ENCODE peak calls at places on chromosome 6, in four cellular contexts. One of them, this sample, is unnamed. For H3K79me2, the result is how much of the 10 kb centered on the place peaks cover.

GRCh38 chr6:117733341-117733740 is 58.1 kb downstream of the NUS1 start:
- DNase-seq in mammary epithelial cell: no peak
- DNase-seq in astrocyte: no peak
- DNase-seq in PC-9: no peak
- DNase-seq in this sample: peak

GRCh38 chr6:31734703-31735500 is 1.4 kb downstream of the CLIC1 start:
- DNase-seq in astrocyte: peak
- DNase-seq in mammary epithelial cell: peak
- DNase-seq in PC-9: peak
- DNase-seq in this sample: peak

GRCh38 chr6:73734843-73735453 is 38.9 kb downstream of the CD109 start:
- DNase-seq in mammary epithelial cell: no peak
- DNase-seq in PC-9: no peak
- DNase-seq in astrocyte: no peak
- DNase-seq in this sample: no peak

GRCh38 chr6:48990746-48991145 is 472.3 kb downstream of the MMUT start:
- DNase-seq in astrocyte: no peak
- DNase-seq in PC-9: no peak
- DNase-seq in mammary epithelial cell: no peak
- DNase-seq in this sample: no peak

GRCh38 chr6:47404436-47404835 is 73.2 kb upstream of the CD2AP start:
- DNase-seq in PC-9: no peak
- DNase-seq in astrocyte: no peak
- DNase-seq in mammary epithelial cell: no peak
- DNase-seq in this sample: no peak

GRCh38 chr6:70371454-70372105 is 41.7 kb upstream of the FAM135A start:
- DNase-seq in mammary epithelial cell: peak
- DNase-seq in astrocyte: peak
- DNase-seq in PC-9: no peak
- DNase-seq in this sample: peak

GRCh38 chr6:41462033-41462432 is 84.1 kb upstream of the FOXP4 start:
- DNase-seq in mammary epithelial cell: no peak
- DNase-seq in PC-9: no peak
- DNase-seq in astrocyte: no peak
- DNase-seq in this sample: no peak

GRCh38 chr6:144321839-144322591 is 36.9 kb downstream of the UTRN start:
- DNase-seq in PC-9: no peak
- DNase-seq in astrocyte: peak
- DNase-seq in mammary epithelial cell: no peak
- DNase-seq in this sample: peak

GRCh38 chr6:64683682-64684081 is 1023.3 kb downstream of the EYS start:
- DNase-seq in PC-9: peak
- DNase-seq in mammary epithelial cell: peak
- DNase-seq in astrocyte: peak
- DNase-seq in this sample: no peak

GRCh38 chr6:29680904-29681303 is at the start of gene ZFP57:
- DNase-seq in mammary epithelial cell: no peak
- DNase-seq in astrocyte: no peak
- DNase-seq in PC-9: no peak
- DNase-seq in this sample: no peak

DNA sequence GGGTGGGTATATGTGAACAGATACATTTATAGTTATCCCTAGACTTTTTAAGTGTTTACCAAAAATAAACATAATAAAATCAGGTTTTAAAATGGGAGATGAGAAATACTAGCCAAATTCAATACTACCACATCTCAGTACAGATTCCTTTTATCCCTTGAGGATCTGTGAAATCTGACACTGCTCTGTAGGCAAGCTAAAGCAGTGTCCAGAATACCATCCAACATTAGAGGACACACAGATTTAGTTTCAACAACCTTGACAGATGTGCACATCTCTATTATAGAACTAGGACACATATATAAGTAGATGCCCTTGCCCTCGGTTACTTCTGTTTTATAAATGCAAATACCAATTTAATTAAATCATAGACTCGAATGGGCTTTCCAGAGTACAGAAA is 156.1 kb upstream of the EPHA7 start:
- DNase-seq in astrocyte: no peak
- DNase-seq in mammary epithelial cell: no peak
- DNase-seq in PC-9: no peak
- DNase-seq in this sample: no peak
- H3K79me2 ChIP-seq in astrocyte: under half
- H3K79me2 ChIP-seq in mammary epithelial cell: under half
- H3K79me2 ChIP-seq in PC-9: under half
- H3K79me2 ChIP-seq in this sample: under half

DNA sequence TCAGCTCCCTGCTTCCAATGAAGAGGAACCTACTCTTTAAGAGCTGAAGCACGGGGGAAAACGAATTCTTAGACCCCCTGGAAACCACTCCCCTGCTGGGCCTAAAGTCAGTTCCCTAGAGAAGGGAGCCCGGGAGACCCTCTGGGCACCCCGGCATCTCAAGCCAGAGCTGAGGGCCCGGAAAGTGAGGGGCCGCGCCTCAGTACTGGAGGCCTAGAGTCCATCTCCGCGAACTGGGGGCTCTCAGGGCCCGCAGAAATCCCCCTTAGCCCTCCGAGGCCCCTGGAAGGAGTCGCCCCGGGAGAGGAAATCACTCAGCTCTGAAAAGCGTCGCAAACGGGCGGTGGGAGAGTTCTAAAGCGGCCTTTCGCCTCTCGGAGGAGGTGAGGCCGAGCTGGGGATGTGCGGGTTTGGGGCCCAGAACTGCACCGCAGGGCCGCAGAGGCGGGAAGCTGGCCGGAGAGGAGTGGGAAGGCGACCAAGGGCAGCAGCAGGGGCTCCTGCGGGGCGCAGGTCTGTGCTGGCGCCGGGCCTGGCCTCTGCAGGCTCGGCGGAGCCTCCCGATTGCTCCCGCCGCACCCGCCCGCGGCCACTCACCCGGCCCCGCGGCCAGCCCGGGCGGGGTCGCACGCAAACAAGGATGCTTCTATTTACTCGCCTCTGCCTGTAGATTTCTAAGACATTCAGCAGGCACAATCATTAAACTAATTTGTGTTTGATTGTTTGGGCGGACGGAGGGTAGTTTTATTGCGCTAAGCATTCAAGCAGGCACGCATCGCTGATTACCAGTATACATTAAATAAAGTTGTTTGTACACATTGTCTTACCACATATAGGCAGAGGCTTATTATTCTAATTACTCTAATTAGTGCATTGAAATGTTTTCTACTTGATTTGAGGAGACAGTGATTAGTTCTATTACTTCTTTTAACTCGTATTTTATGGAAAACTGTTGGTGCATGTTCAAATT is 9.2 kb downstream of the POU3F2 start:
- DNase-seq in mammary epithelial cell: no peak
- DNase-seq in PC-9: no peak
- DNase-seq in astrocyte: peak
- DNase-seq in this sample: no peak
- TF ChIP-seq EZH2 in mammary epithelial cell: peak
- TF ChIP-seq EZH2 in PC-9: no peak
- TF ChIP-seq EZH2 in astrocyte: peak
- TF ChIP-seq EZH2 in this sample: no peak

GRCh38 chr6:27765028-27765427 is 147.2 kb downstream of the OR2B2 start:
- DNase-seq in astrocyte: no peak
- DNase-seq in mammary epithelial cell: no peak
- DNase-seq in PC-9: no peak
- DNase-seq in this sample: no peak
- H3K79me2 ChIP-seq in astrocyte: under half
- H3K79me2 ChIP-seq in mammary epithelial cell: under half
- H3K79me2 ChIP-seq in PC-9: under half
- H3K79me2 ChIP-seq in this sample: under half

DNA sequence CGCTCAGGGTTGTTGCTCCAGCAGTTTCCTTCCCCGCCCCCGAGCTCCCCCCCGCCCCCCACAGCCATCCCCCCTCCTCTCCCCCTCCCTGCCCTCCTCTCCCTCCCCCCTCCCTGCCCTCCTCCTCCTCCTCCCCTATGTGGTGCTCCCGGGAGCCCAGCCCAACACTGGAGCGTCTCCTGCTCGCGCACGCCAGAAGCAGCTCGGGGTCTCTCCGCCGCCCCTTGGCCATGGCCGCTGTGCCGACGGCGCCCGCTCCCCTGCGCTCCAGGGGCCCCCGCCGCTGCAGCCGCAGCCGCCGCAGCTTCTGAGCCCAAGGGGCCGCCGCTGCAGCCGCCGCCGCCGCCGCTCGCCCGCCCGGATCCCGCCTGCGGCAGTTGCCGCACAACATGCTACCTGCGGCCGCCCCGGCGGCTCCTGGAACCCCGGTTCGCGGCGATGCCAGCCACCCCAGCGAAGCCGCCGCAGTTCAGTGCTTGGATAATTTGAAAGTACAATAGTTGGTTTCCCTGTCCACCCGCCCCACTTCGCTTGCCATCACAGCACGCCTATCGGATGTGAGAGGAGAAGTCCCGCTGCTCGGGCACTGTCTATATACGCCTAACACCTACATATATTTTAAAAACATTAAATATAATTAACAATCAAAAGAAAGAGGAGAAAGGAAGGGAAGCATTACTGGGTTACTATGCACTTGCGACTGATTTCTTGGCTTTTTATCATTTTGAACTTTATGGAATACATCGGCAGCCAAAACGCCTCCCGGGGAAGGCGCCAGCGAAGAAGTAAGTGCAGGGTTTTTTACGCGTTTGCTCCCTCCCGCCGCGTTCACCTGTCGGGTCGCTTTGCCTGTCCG is at the start of gene RSPO3:
- DNase-seq in astrocyte: no peak
- DNase-seq in mammary epithelial cell: peak
- DNase-seq in PC-9: peak
- DNase-seq in this sample: peak
- TF ChIP-seq EZH2 in astrocyte: no peak
- TF ChIP-seq EZH2 in mammary epithelial cell: peak
- TF ChIP-seq EZH2 in PC-9: no peak
- TF ChIP-seq EZH2 in this sample: peak

DNA sequence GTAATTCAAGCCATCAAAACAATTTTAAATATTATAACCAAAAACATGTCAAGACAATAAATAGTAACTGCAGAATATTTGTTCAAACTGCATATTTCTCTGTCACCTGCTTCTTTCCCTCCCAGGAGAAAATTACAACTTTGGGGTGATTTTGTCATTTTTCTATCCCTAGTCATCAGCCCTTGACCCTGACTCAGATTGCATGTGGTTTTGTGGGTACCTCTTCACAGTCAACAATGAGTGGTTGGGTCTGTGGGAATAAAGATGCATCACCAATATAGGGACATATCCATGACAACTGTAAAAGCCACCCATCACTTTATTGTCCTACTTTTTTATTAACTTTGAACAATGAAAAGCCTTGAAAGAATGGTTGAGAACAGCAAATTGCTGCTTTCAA is 7.3 kb downstream of the COL10A1 start:
- DNase-seq in mammary epithelial cell: peak
- DNase-seq in PC-9: no peak
- DNase-seq in astrocyte: peak
- DNase-seq in this sample: peak
- H3K79me2 ChIP-seq in mammary epithelial cell: under half
- H3K79me2 ChIP-seq in PC-9: under half
- H3K79me2 ChIP-seq in astrocyte: under half
- H3K79me2 ChIP-seq in this sample: under half

GRCh38 chr6:50847890-50848594 is 29.4 kb downstream of the TFAP2B start:
- DNase-seq in mammary epithelial cell: no peak
- DNase-seq in astrocyte: no peak
- DNase-seq in PC-9: no peak
- DNase-seq in this sample: no peak

GRCh38 chr6:50846860-50847171 is 28.1 kb downstream of the TFAP2B start:
- DNase-seq in astrocyte: no peak
- DNase-seq in mammary epithelial cell: no peak
- DNase-seq in PC-9: no peak
- DNase-seq in this sample: no peak

GRCh38 chr6:50843842-50844241 is 25.2 kb downstream of the TFAP2B start:
- DNase-seq in astrocyte: no peak
- DNase-seq in mammary epithelial cell: no peak
- DNase-seq in PC-9: no peak
- DNase-seq in this sample: no peak

GRCh38 chr6:50845499-50846108 is 26.9 kb downstream of the TFAP2B start:
- DNase-seq in astrocyte: no peak
- DNase-seq in PC-9: no peak
- DNase-seq in mammary epithelial cell: no peak
- DNase-seq in this sample: no peak

DNA sequence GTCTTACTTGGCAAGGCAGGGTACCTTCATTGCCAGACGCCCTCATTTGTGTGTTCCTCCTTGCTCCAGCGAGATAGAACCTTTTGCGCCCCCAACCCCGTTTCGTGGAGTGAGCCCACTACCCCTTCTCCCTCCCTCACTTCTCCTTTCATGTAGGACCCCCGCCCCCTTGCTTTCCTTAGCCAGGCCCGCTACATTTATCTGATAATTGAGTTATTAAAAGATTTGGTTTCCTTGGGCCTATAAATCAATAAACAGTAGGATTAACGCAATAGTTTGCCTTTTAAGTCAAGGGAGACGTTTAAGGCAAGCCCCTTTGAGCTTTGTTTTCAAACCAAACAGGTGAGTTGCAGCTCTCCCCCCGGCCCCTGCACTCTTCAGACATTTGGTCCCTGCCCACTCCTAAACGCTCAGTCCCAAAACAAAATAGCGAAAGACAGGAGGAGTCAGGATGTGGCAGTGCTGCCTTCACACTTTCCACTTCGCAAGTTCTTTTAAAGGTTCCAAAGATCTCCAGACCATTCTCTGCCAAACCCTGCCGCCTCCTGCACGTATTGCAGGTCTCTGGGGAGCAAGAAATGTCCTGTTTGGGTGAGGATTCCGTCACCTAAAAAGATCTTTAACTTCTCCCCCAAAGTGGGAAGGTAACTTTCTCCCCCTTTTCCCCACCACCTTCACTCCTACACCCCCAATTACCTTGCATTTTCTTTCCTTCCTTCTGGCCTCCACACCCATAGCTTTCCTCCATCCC is 27.6 kb downstream of the TFAP2B start:
- DNase-seq in mammary epithelial cell: no peak
- DNase-seq in astrocyte: no peak
- DNase-seq in PC-9: no peak
- DNase-seq in this sample: no peak
- TF ChIP-seq EZH2 in mammary epithelial cell: no peak
- TF ChIP-seq EZH2 in astrocyte: no peak
- TF ChIP-seq EZH2 in PC-9: no peak
- TF ChIP-seq EZH2 in this sample: no peak

GRCh38 chr6:15290067-15290641 is 44.3 kb downstream of the JARID2 start:
- DNase-seq in mammary epithelial cell: no peak
- DNase-seq in PC-9: no peak
- DNase-seq in astrocyte: no peak
- DNase-seq in this sample: no peak

GRCh38 chr6:15292721-15293302 is 46.9 kb downstream of the JARID2 start:
- DNase-seq in astrocyte: no peak
- DNase-seq in mammary epithelial cell: no peak
- DNase-seq in PC-9: no peak
- DNase-seq in this sample: no peak

GRCh38 chr6:15288856-15289255 is 43.0 kb downstream of the JARID2 start:
- DNase-seq in astrocyte: no peak
- DNase-seq in mammary epithelial cell: no peak
- DNase-seq in PC-9: no peak
- DNase-seq in this sample: no peak

GRCh38 chr6:15293674-15294073 is 47.8 kb downstream of the JARID2 start:
- DNase-seq in astrocyte: no peak
- DNase-seq in PC-9: no peak
- DNase-seq in mammary epithelial cell: no peak
- DNase-seq in this sample: no peak

GRCh38 chr6:15290962-15291704 is 45.3 kb downstream of the JARID2 start:
- DNase-seq in astrocyte: no peak
- DNase-seq in PC-9: no peak
- DNase-seq in mammary epithelial cell: no peak
- DNase-seq in this sample: no peak
- H3K79me2 ChIP-seq in astrocyte: half or more
- H3K79me2 ChIP-seq in PC-9: half or more
- H3K79me2 ChIP-seq in mammary epithelial cell: half or more
- H3K79me2 ChIP-seq in this sample: half or more

This sample was measured in GM23248.